ENCODE peak calls at places on chromosomes 1 and 21, in seven cellular contexts. K is endodermal cell, F is A549, D is RWPE2, C is heart left ventricle, G is tibial artery, S is IMR-90. L is an unnamed sample.

GRCh38 chr1:20168547-20169491 is 17.1 kb upstream of the UBXN10 start:
- DNase-seq in K (no peak), F (no peak), D (no peak), C (no peak), G (no peak), S (no peak), L (no peak)

GRCh38 chr1:14724234-14724633 is 125.7 kb downstream of the KAZN start:
- DNase-seq in K (no peak), F (no peak), D (no peak), C (no peak), G (no peak), S (no peak), L (no peak)

GRCh38 chr1:202593845-202594244 is 116.4 kb downstream of the SYT2 start:
- DNase-seq in K (no peak), F (no peak), D (peak), C (no peak), G (no peak), S (peak), L (no peak)

GRCh38 chr1:18058522-18058921 is 49.1 kb upstream of the IGSF21 start:
- DNase-seq in K (no peak), F (no peak), D (no peak), C (no peak), G (no peak), S (no peak), L (no peak)

GRCh38 chr1:84505167-84506001 is 802 bp upstream of the SPATA1 start:
- DNase-seq in K (no peak), F (peak), D (no peak), C (peak), G (peak), S (peak), L (no peak)

GRCh38 chr1:150149490-150150453 is at the start of gene PLEKHO1:
- DNase-seq in K (peak), F (peak), D (peak), C (peak), G (peak), S (peak), L (peak)

GRCh38 chr1:41333146-41333784 is 28.0 kb upstream of the FOXO6 start:
- DNase-seq in K (peak), F (no peak), D (no peak), C (no peak), G (no peak), S (peak), L (no peak)

GRCh38 chr1:29739176-29739575 is 502.9 kb downstream of the PTPRU start:
- DNase-seq in K (no peak), F (no peak), D (no peak), C (no peak), G (no peak), S (no peak), L (no peak)

GRCh38 chr1:232074265-232074664 is 447.7 kb downstream of the DISC1 start:
- DNase-seq in K (no peak), F (no peak), D (no peak), C (no peak), G (no peak), S (no peak), L (no peak)

GRCh38 chr1:231778009-231778719 is 151.6 kb downstream of the DISC1 start:
- DNase-seq in K (no peak), F (no peak), D (no peak), C (peak), G (no peak), S (peak), L (no peak)

GRCh38 chr1:175000697-175001187 is 995 bp downstream of the CACYBP start:
- DNase-seq in K (no peak), F (no peak), D (no peak), C (no peak), G (no peak), S (no peak), L (no peak)

GRCh38 chr21:34692458-34693020 is 23.7 kb downstream of the CLIC6 start:
- DNase-seq in K (no peak), F (no peak), D (no peak), C (no peak), G (no peak), S (no peak), L (no peak)

GRCh38 chr1:197471248-197472035 is 203.4 kb downstream of the CRB1 start:
- DNase-seq in K (peak), F (no peak), D (no peak), C (no peak), G (no peak), S (no peak), L (no peak)

GRCh38 chr1:243842978-243843490 is 7.0 kb downstream of the AKT3 start:
- DNase-seq in K (no peak), F (peak), D (no peak), C (no peak), G (no peak), S (peak), L (no peak)

GRCh38 chr21:27275294-27275927 is 308.5 kb upstream of the ADAMTS5 start:
- DNase-seq in K (no peak), F (no peak), D (no peak), C (no peak), G (no peak), S (peak), L (no peak)

GRCh38 chr21:37458669-37459276 is 92.2 kb downstream of the DYRK1A start:
- DNase-seq in K (no peak), F (no peak), D (no peak), C (no peak), G (no peak), S (no peak), L (no peak)

GRCh38 chr1:109441105-109441504 is 14.9 kb upstream of the PSMA5 start:
- DNase-seq in K (no peak), F (no peak), D (no peak), C (no peak), G (no peak), S (peak), L (no peak)

GRCh38 chr1:228420968-228421826 is 4.5 kb upstream of the TRIM17 start:
- DNase-seq in K (no peak), F (no peak), D (no peak), C (no peak), G (no peak), S (peak), L (peak)

GRCh38 chr1:97119775-97120174 is 398.2 kb downstream of the PTBP2 start:
- DNase-seq in K (peak), F (no peak), D (no peak), C (no peak), G (no peak), S (no peak), L (no peak)

GRCh38 chr1:32900956-32901822 is at the start of gene TMEM54:
- DNase-seq in K (peak), F (no peak), D (peak), C (peak), G (peak), S (peak), L (peak)

DNA sequence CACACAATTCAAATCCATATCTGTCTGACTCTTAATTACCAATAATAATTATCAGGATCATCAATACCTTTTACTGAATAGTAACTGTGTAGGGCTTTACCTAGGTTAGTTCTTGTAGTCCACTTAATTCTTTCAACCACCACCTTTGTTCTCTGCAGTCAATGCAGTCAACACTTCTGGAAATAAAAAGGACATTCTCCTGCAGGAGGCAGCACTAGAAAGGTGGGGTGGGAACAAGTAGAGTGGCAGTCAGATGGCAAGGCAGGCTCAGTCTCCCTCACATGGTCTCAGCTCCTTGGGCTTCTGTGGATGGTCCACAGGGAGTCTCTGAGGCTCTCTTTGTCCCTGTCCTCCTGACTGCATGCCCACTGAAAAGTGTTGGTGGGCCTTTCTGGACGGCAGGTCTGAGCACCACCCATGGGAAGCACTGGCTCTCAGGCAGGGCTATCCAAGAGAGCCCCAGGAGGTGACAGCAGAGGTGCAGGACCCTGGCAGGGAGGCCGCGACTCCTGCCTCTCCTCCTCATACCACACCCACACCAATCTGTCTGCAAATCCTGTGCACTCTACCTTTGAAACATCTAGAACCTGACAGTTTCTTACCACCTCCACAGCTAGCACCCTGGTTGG is 237.3 kb downstream of the FOXD2 start:
- DNase-seq in K (peak), F (no peak), D (no peak), C (no peak), G (no peak), S (no peak), L (peak)
- H3K4me3 ChIP-seq in K (no peak), F (no peak), D (no peak), C (no peak), G (no peak), S (no peak), L (no peak)

DNA sequence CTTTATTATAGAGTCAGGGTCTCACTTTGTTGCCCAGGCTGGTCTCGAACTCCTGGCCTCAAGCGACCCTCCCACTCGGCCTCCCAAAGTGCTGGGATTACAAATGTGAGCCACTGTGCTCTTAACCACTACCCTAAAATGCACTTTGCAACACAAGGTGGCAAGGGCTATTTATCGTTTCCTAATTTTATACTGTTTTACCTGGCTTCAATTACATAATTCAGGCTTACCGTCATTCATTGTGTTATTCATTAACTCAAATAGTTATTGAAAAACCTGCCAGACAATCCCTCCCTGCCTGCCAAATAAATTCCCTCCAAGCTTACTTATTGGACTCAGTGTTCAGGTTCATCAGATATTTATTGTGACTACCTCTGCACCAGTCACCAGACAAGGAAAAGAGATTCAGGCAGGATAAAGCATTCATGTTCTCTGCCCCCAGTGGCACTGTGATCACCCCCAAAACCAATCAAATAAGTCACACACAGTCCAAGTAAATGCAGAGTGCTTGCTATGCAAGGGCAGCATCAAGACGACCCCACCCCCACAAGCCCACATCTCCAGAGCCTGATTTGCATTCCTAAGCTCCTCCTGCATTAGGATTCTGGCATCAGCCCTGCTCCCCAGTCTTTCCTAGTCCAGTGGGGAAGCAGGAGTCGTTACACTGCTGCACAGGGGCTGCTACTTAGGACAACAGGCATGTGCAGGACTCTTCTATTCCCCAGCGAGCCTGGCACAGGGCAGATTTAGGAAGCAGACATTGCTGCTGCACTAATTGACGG is 8.1 kb downstream of the PAQR7 start:
- DNase-seq in K (no peak), F (no peak), D (peak), C (no peak), G (peak), S (no peak), L (no peak)
- H3K27ac ChIP-seq in K (no peak), F (peak), D (no peak), C (no peak), G (no peak), S (no peak), L (no peak)

GRCh38 chr21:45557611-45558043 is 15.4 kb upstream of the SLC19A1 start:
- DNase-seq in K (peak), F (no peak), D (no peak), C (peak), G (peak), S (no peak), L (peak)

GRCh38 chr21:45555557-45556301 is 13.5 kb upstream of the SLC19A1 start:
- DNase-seq in K (peak), F (peak), D (peak), C (peak), G (peak), S (peak), L (peak)

GRCh38 chr21:45555251-45555556 is 13.0 kb upstream of the SLC19A1 start:
- DNase-seq in K (no peak), F (no peak), D (no peak), C (no peak), G (no peak), S (peak), L (no peak)

GRCh38 chr21:45556645-45557601 is 14.7 kb upstream of the SLC19A1 start:
- DNase-seq in K (peak), F (no peak), D (peak), C (peak), G (peak), S (no peak), L (peak)

DNA sequence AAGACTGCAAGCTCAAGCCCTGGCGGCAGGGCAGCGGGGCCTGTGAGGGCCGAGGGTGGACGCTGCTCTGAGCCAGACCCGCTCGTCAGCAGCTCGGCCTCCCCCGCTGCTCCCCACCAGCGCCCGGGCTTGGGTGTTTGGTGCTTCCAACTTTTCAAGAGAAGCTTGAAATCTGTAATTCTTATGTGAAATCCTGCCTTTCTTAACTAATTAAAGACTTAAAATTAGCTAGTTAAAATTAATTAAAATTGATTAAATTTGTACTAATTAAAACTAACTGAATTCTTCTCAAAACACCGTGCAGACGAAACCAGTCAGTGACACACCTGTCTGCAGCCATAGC is 14.0 kb upstream of the SLC19A1 start:
- DNase-seq in K (no peak), F (no peak), D (no peak), C (no peak), G (no peak), S (no peak), L (no peak)
- H3K4me3 ChIP-seq in K (no peak), F (no peak), D (no peak), C (peak), G (peak), S (no peak), L (no peak)

GRCh38 chr1:11729498-11730428 is 6.2 kb upstream of the AGTRAP start:
- DNase-seq in K (peak), F (no peak), D (no peak), C (no peak), G (no peak), S (no peak), L (peak)

GRCh38 chr1:11729155-11729497 is 6.8 kb upstream of the AGTRAP start:
- DNase-seq in K (no peak), F (no peak), D (no peak), C (no peak), G (no peak), S (no peak), L (no peak)

GRCh38 chr1:11728126-11728806 is 7.7 kb upstream of the AGTRAP start:
- DNase-seq in K (no peak), F (no peak), D (no peak), C (no peak), G (no peak), S (no peak), L (no peak)

GRCh38 chr1:11727119-11727518 is 8.8 kb upstream of the AGTRAP start:
- DNase-seq in K (no peak), F (no peak), D (no peak), C (no peak), G (no peak), S (no peak), L (no peak)

GRCh38 chr1:11725616-11726015 is 10.3 kb upstream of the AGTRAP start:
- DNase-seq in K (no peak), F (no peak), D (no peak), C (no peak), G (no peak), S (no peak), L (no peak)
- H3K27ac ChIP-seq in K (no peak), F (no peak), D (no peak), C (no peak), G (no peak), S (no peak), L (peak)

DNA sequence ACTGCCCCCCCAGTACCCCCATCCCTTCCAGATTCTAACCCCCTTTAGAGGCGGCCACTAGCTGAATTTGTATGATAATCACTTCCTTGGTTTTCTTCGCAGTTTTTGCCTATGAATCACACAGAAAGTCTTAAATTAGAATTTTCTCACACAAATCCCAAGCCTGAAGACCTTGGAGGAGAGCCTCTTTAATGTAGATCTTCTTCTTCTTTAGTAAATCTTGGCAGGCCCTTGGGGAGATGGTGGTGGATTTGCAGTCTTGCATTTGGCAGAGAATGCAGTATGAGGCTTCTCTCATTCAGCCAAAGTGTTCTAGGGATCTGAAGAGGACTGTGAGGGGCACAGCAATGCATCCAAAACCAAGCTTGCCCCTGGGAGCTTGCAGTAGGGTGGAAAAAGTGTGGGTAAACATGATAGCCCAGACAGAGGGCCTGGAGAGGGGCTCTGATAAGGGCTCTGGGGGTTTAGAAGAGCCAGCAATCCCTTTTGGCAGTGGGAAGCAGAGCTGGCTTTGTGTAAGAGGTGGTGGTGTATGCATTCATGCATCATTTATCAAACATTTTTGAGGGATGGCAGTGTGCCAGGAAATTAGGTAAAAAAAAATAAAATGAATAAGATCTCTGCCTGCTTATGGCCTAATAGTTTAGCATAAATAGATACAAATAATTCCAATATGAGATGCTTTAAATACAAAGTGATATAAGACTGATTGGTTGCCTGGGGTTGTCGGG is 7.7 kb upstream of the CDC42 start:
- DNase-seq in K (no peak), F (no peak), D (no peak), C (no peak), G (no peak), S (peak), L (peak)
- H3K4me3 ChIP-seq in K (no peak), F (no peak), D (no peak), C (no peak), G (no peak), S (no peak), L (no peak)

DNA sequence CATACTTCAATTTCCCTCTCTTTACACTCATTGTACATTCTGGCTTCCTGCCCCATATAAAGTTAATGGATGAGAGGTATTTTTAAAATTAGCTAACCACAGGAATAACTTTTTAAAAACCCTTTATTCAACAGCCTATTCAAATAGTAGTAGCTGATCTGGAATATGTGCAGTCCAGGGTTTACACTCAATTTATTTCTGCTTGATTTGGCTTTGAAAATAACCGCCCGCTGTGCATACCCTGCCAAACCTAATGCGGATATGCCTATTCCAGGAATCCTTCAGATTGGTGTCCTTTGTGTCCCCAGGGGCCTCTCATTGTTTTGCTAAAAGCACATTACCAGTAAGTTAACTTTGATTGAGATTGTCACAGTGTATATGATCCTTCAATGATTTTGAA is 1686.2 kb downstream of the PLA2G4A start:
- DNase-seq in K (no peak), F (no peak), D (no peak), C (no peak), G (no peak), S (no peak), L (no peak)
- H3K27ac ChIP-seq in K (no peak), F (no peak), D (no peak), C (no peak), G (no peak), S (no peak), L (no peak)

GRCh38 chr1:212077028-212077427 is 41.5 kb downstream of the DTL start:
- DNase-seq in K (no peak), F (no peak), D (no peak), C (no peak), G (no peak), S (no peak), L (no peak)
- H3K4me3 ChIP-seq in K (no peak), F (no peak), D (no peak), C (no peak), G (no peak), S (no peak), L (no peak)

GRCh38 chr1:39635871-39636210 is 3.6 kb downstream of the HEYL start:
- DNase-seq in K (no peak), F (no peak), D (no peak), C (no peak), G (no peak), S (no peak), L (no peak)

GRCh38 chr1:39632491-39633417 is 6.7 kb downstream of the HEYL start:
- DNase-seq in K (peak), F (no peak), D (no peak), C (peak), G (peak), S (peak), L (no peak)

GRCh38 chr1:39631361-39632331 is 7.8 kb downstream of the HEYL start:
- DNase-seq in K (no peak), F (no peak), D (no peak), C (no peak), G (no peak), S (no peak), L (no peak)

GRCh38 chr1:39635205-39635870 is 4.1 kb downstream of the HEYL start:
- DNase-seq in K (no peak), F (no peak), D (no peak), C (peak), G (peak), S (no peak), L (no peak)

DNA sequence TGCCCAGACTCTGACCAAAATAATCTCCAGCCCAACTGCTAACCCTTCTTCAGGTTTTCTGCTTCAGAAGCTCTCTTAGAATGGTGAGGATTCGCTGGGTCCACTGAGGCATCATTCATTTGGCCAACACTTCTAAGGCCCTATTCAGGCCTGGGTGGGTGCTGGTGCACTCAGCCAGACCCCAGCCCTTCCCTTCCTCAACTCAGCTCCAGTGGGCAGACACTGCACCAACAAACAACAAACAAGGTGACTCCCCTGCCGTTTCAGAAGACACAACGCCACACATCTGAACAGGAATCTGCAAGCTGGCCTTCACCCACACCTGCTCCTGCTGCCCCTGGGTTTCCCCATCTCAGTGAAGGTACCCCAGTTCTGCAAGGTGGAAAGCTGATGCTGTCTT is 6.0 kb downstream of the HEYL start:
- DNase-seq in K (no peak), F (no peak), D (no peak), C (no peak), G (no peak), S (no peak), L (no peak)
- H3K27ac ChIP-seq in K (peak), F (no peak), D (no peak), C (peak), G (peak), S (no peak), L (no peak)